ENCODE peak calls at places on chromosomes 12 and 14, in four cellular contexts. T is A172, G is hepatocyte, N is H4. M is an unnamed sample.

GRCh38 chr14:29442720-29443119 is 484.9 kb downstream of the PRKD1 start:
- DNase-seq in G (no peak), N (peak), T (peak), M (no peak)

GRCh38 chr12:16568873-16569272 is 37.1 kb downstream of the LMO3 start:
- DNase-seq in T (no peak), G (no peak), N (no peak), M (no peak)

GRCh38 chr12:18313316-18313715 is 52.0 kb downstream of the PIK3C2G start:
- DNase-seq in G (no peak), N (no peak), T (no peak), M (no peak)

GRCh38 chr14:51304428-51304827 is 64.4 kb downstream of the TMX1 start:
- DNase-seq in T (peak), N (peak), G (no peak), M (no peak)

GRCh38 chr14:58977366-58977765 is 211.1 kb upstream of the DAAM1 start:
- DNase-seq in T (no peak), N (no peak), G (no peak), M (no peak)

GRCh38 chr14:87908591-87908990 is 84.4 kb downstream of the GALC start:
- DNase-seq in N (no peak), G (no peak), T (no peak), M (no peak)

GRCh38 chr12:94792690-94793089 is 142.3 kb upstream of the TMCC3 start:
- DNase-seq in T (no peak), G (peak), N (no peak), M (peak)

GRCh38 chr12:116595186-116595585 is 36.0 kb downstream of the MAP1LC3B2 start:
- DNase-seq in G (no peak), N (no peak), T (no peak), M (no peak)

GRCh38 chr12:60052483-60052882 is 456.7 kb downstream of the SLC16A7 start:
- DNase-seq in T (no peak), N (no peak), G (no peak), M (no peak)

GRCh38 chr14:101103321-101103901 is 199.9 kb upstream of the RTL1 start:
- DNase-seq in N (no peak), T (no peak), G (no peak), M (no peak)

GRCh38 chr12:48924617-48925217 is 575 bp downstream of the FKBP11 start:
- DNase-seq in N (no peak), G (peak), T (no peak), M (peak)

GRCh38 chr14:101128478-101129450 is 225.2 kb upstream of the RTL1 start:
- DNase-seq in N (no peak), T (no peak), G (no peak), M (no peak)

GRCh38 chr12:34295366-34296142 is 273.3 kb downstream of the ALG10 start:
- DNase-seq in T (no peak), N (no peak), G (no peak), M (no peak)

GRCh38 chr14:71206766-71207371 is 299.6 kb downstream of the PCNX1 start:
- DNase-seq in N (peak), G (no peak), T (peak), M (no peak)

GRCh38 chr12:116406529-116406928 is 129.0 kb upstream of the MED13L start:
- DNase-seq in G (peak), T (peak), N (peak), M (peak)

GRCh38 chr14:33736299-33736698 is 214.6 kb downstream of the EGLN3 start:
- DNase-seq in N (no peak), G (no peak), T (no peak), M (no peak)

GRCh38 chr12:67958187-67958586 is 31.1 kb upstream of the IFNG-AS1 start:
- DNase-seq in N (no peak), T (no peak), G (no peak), M (no peak)

GRCh38 chr12:104623920-104624319 is 167.2 kb downstream of the CHST11 start:
- DNase-seq in G (no peak), T (no peak), N (no peak), M (no peak)

M was measured in KBM-7.